ENCODE peak calls at places on chromosomes 6 and 20, in four cellular contexts. One of them, this sample, is unnamed.

GRCh38 chr6:31478186-31478950 is 19.6 kb upstream of the MICB start:
- DNase-seq in effector CD4-positive, alpha-beta T cell: no peak
- DNase-seq in activated T-helper 1 cell treated with anti-CD3 and anti-CD28 coated beads, Interleukin-12 subunit alpha, Interleukin-12 subunit beta, Interleukin-2, Interleukin-4 antibody, amounts not matched to agents 30 ng/mL and 10 ng/mL and 1 ng/mL, durations not matched to agents 14 hours and 24 hours and 36 hours: no peak
- DNase-seq in activated T-cell treated with anti-CD3 and anti-CD28 coated beads for 1 hour: no peak
- DNase-seq in this sample: no peak

GRCh38 chr6:296151-297122 is 4.2 kb downstream of the DUSP22 start:
- DNase-seq in effector CD4-positive, alpha-beta T cell: no peak
- DNase-seq in activated T-helper 1 cell treated with anti-CD3 and anti-CD28 coated beads, Interleukin-12 subunit alpha, Interleukin-12 subunit beta, Interleukin-2, Interleukin-4 antibody, amounts not matched to agents 30 ng/mL and 10 ng/mL and 1 ng/mL, durations not matched to agents 14 hours and 24 hours and 36 hours: no peak
- DNase-seq in activated T-cell treated with anti-CD3 and anti-CD28 coated beads for 1 hour: no peak
- DNase-seq in this sample: no peak

GRCh38 chr6:109461733-109462526 is 6.4 kb upstream of the MICAL1 start:
- DNase-seq in effector CD4-positive, alpha-beta T cell: no peak
- DNase-seq in activated T-helper 1 cell treated with anti-CD3 and anti-CD28 coated beads, Interleukin-12 subunit alpha, Interleukin-12 subunit beta, Interleukin-2, Interleukin-4 antibody, amounts not matched to agents 30 ng/mL and 10 ng/mL and 1 ng/mL, durations not matched to agents 14 hours and 24 hours and 36 hours: no peak
- DNase-seq in activated T-cell treated with anti-CD3 and anti-CD28 coated beads for 1 hour: no peak
- DNase-seq in this sample: no peak

GRCh38 chr6:30542915-30543314 is 13.4 kb downstream of the GNL1 start:
- DNase-seq in effector CD4-positive, alpha-beta T cell: no peak
- DNase-seq in activated T-helper 1 cell treated with anti-CD3 and anti-CD28 coated beads, Interleukin-12 subunit alpha, Interleukin-12 subunit beta, Interleukin-2, Interleukin-4 antibody, amounts not matched to agents 30 ng/mL and 10 ng/mL and 1 ng/mL, durations not matched to agents 14 hours and 24 hours and 36 hours: no peak
- DNase-seq in activated T-cell treated with anti-CD3 and anti-CD28 coated beads for 1 hour: no peak
- DNase-seq in this sample: no peak

GRCh38 chr6:6695711-6696048 is 107.2 kb downstream of the LY86 start:
- DNase-seq in effector CD4-positive, alpha-beta T cell: no peak
- DNase-seq in activated T-helper 1 cell treated with anti-CD3 and anti-CD28 coated beads, Interleukin-12 subunit alpha, Interleukin-12 subunit beta, Interleukin-2, Interleukin-4 antibody, amounts not matched to agents 30 ng/mL and 10 ng/mL and 1 ng/mL, durations not matched to agents 14 hours and 24 hours and 36 hours: no peak
- DNase-seq in activated T-cell treated with anti-CD3 and anti-CD28 coated beads for 1 hour: no peak
- DNase-seq in this sample: no peak

GRCh38 chr20:38315290-38315966 is 11.5 kb downstream of the BPI start:
- DNase-seq in effector CD4-positive, alpha-beta T cell: no peak
- DNase-seq in activated T-helper 1 cell treated with anti-CD3 and anti-CD28 coated beads, Interleukin-12 subunit alpha, Interleukin-12 subunit beta, Interleukin-2, Interleukin-4 antibody, amounts not matched to agents 30 ng/mL and 10 ng/mL and 1 ng/mL, durations not matched to agents 14 hours and 24 hours and 36 hours: no peak
- DNase-seq in activated T-cell treated with anti-CD3 and anti-CD28 coated beads for 1 hour: no peak
- DNase-seq in this sample: no peak

GRCh38 chr6:99736302-99736701 is 129.7 kb downstream of the PRDM13 start:
- DNase-seq in effector CD4-positive, alpha-beta T cell: no peak
- DNase-seq in activated T-helper 1 cell treated with anti-CD3 and anti-CD28 coated beads, Interleukin-12 subunit alpha, Interleukin-12 subunit beta, Interleukin-2, Interleukin-4 antibody, amounts not matched to agents 30 ng/mL and 10 ng/mL and 1 ng/mL, durations not matched to agents 14 hours and 24 hours and 36 hours: no peak
- DNase-seq in activated T-cell treated with anti-CD3 and anti-CD28 coated beads for 1 hour: no peak
- DNase-seq in this sample: no peak

GRCh38 chr6:37674161-37674560 is 23.5 kb downstream of the MDGA1 start:
- DNase-seq in effector CD4-positive, alpha-beta T cell: no peak
- DNase-seq in activated T-helper 1 cell treated with anti-CD3 and anti-CD28 coated beads, Interleukin-12 subunit alpha, Interleukin-12 subunit beta, Interleukin-2, Interleukin-4 antibody, amounts not matched to agents 30 ng/mL and 10 ng/mL and 1 ng/mL, durations not matched to agents 14 hours and 24 hours and 36 hours: no peak
- DNase-seq in activated T-cell treated with anti-CD3 and anti-CD28 coated beads for 1 hour: no peak
- DNase-seq in this sample: no peak

GRCh38 chr6:90383212-90383611 is 86.6 kb upstream of the BACH2 start:
- DNase-seq in effector CD4-positive, alpha-beta T cell: no peak
- DNase-seq in activated T-helper 1 cell treated with anti-CD3 and anti-CD28 coated beads, Interleukin-12 subunit alpha, Interleukin-12 subunit beta, Interleukin-2, Interleukin-4 antibody, amounts not matched to agents 30 ng/mL and 10 ng/mL and 1 ng/mL, durations not matched to agents 14 hours and 24 hours and 36 hours: no peak
- DNase-seq in activated T-cell treated with anti-CD3 and anti-CD28 coated beads for 1 hour: no peak
- DNase-seq in this sample: no peak

GRCh38 chr6:83192871-83193746 is at the start of the genes PGM3 and RWDD2A:
- DNase-seq in effector CD4-positive, alpha-beta T cell: peak; percentile 85
- DNase-seq in activated T-helper 1 cell treated with anti-CD3 and anti-CD28 coated beads, Interleukin-12 subunit alpha, Interleukin-12 subunit beta, Interleukin-2, Interleukin-4 antibody, amounts not matched to agents 30 ng/mL and 10 ng/mL and 1 ng/mL, durations not matched to agents 14 hours and 24 hours and 36 hours: peak; percentile 85
- DNase-seq in activated T-cell treated with anti-CD3 and anti-CD28 coated beads for 1 hour: peak; percentile 83
- DNase-seq in this sample: peak; percentile 87

This sample was measured in stimulated activated CD4-positive, alpha-beta T cell treated with anti-CD3 and anti-CD28 coated beads, Interleukin-4, amount 100 ng/mL, for 4 hours.